ENCODE peak calls at places on chromosomes 6 and 20, in ten cellular contexts. H, F, M, R, L, U, N, T, Z and D are unnamed samples.

GRCh38 chr6:85966859-85967258 is 324.2 kb upstream of the SYNCRIP start:
- ATAC-seq in H (no peak), F (peak), M (no peak), R (no peak), L (no peak), U (no peak), N (no peak), T (no peak), Z (no peak), D (no peak)

GRCh38 chr20:58228484-58229197 is at the start of gene ANKRD60:
- ATAC-seq in H (peak), F (peak), M (peak), R (peak), L (peak), U (peak), N (peak), T (peak), Z (peak), D (peak)

GRCh38 chr6:132063738-132064137 is 112.6 kb upstream of the CCN2 start:
- ATAC-seq in H (no peak), F (no peak), M (no peak), R (no peak), L (no peak), U (no peak), N (peak), T (no peak), Z (no peak), D (peak)

GRCh38 chr6:52317841-52318581 is 33.5 kb upstream of the MCM3 start:
- ATAC-seq in H (peak), F (peak), M (no peak), R (no peak), L (no peak), U (no peak), N (peak), T (peak), Z (no peak), D (no peak)

GRCh38 chr6:47276377-47276776 is 33.3 kb downstream of the TNFRSF21 start:
- ATAC-seq in H (no peak), F (no peak), M (no peak), R (no peak), L (no peak), U (no peak), N (no peak), T (no peak), Z (no peak), D (no peak)

GRCh38 chr20:57657537-57658446 is 37.6 kb upstream of the ZBP1 start:
- ATAC-seq in H (peak), F (peak), M (peak), R (peak), L (peak), U (peak), N (no peak), T (peak), Z (no peak), D (peak)

GRCh38 chr6:154754152-154754551 is 20.9 kb downstream of the SCAF8 start:
- ATAC-seq in H (no peak), F (no peak), M (peak), R (peak), L (peak), U (peak), N (peak), T (no peak), Z (no peak), D (peak)

GRCh38 chr6:43744931-43745727 is 24.9 kb upstream of the VEGFA start:
- ATAC-seq in H (no peak), F (no peak), M (no peak), R (no peak), L (no peak), U (no peak), N (no peak), T (no peak), Z (no peak), D (no peak)

GRCh38 chr6:169669889-169670288 is 31.9 kb downstream of the WDR27 start:
- ATAC-seq in H (no peak), F (no peak), M (no peak), R (no peak), L (peak), U (no peak), N (no peak), T (no peak), Z (no peak), D (peak)

GRCh38 chr6:136470044-136470443 is 80.2 kb downstream of the MAP7 start:
- ATAC-seq in H (no peak), F (no peak), M (no peak), R (no peak), L (no peak), U (no peak), N (no peak), T (no peak), Z (no peak), D (no peak)

GRCh38 chr6:111631018-111631417 is 25.3 kb upstream of the TRAF3IP2 start:
- ATAC-seq in H (no peak), F (no peak), M (no peak), R (no peak), L (no peak), U (no peak), N (no peak), T (no peak), Z (peak), D (no peak)

GRCh38 chr6:118476554-118476953 is 71.5 kb upstream of the PLN start:
- ATAC-seq in H (no peak), F (no peak), M (no peak), R (no peak), L (no peak), U (no peak), N (no peak), T (no peak), Z (no peak), D (no peak)

GRCh38 chr6:11275598-11275997 is 43.1 kb upstream of the NEDD9 start:
- ATAC-seq in H (peak), F (peak), M (no peak), R (peak), L (peak), U (peak), N (no peak), T (peak), Z (no peak), D (no peak)

GRCh38 chr6:128663238-128663637 is 142.8 kb upstream of the PTPRK start:
- ATAC-seq in H (no peak), F (no peak), M (no peak), R (no peak), L (no peak), U (no peak), N (no peak), T (no peak), Z (no peak), D (no peak)

GRCh38 chr20:45971425-45971674 is 653 bp downstream of the ZNF335 start:
- ATAC-seq in H (no peak), F (peak), M (no peak), R (peak), L (peak), U (peak), N (no peak), T (peak), Z (no peak), D (no peak)

GRCh38 chr6:5498579-5498899 is 237.2 kb downstream of the FARS2 start:
- ATAC-seq in H (no peak), F (no peak), M (no peak), R (no peak), L (no peak), U (no peak), N (peak), T (peak), Z (no peak), D (no peak)

GRCh38 chr6:38178584-38178886 is 359.0 kb downstream of the ZFAND3 start:
- ATAC-seq in H (no peak), F (no peak), M (no peak), R (no peak), L (no peak), U (no peak), N (no peak), T (no peak), Z (no peak), D (no peak)

GRCh38 chr20:53847118-53847842 is 223.1 kb downstream of the BCAS1 start:
- ATAC-seq in H (no peak), F (no peak), M (peak), R (no peak), L (peak), U (peak), N (no peak), T (no peak), Z (no peak), D (no peak)

GRCh38 chr20:37670426-37670825 is 23.4 kb upstream of the CTNNBL1 start:
- ATAC-seq in H (no peak), F (no peak), M (no peak), R (no peak), L (no peak), U (no peak), N (peak), T (no peak), Z (no peak), D (peak)

GRCh38 chr6:136249336-136249735 is 775 bp downstream of the MTFR2 start:
- ATAC-seq in H (no peak), F (peak), M (no peak), R (no peak), L (no peak), U (no peak), N (peak), T (peak), Z (no peak), D (no peak)

GRCh38 chr6:63456734-63457133 is 115.5 kb upstream of the LOC128125822 start:
- ATAC-seq in H (no peak), F (no peak), M (no peak), R (no peak), L (no peak), U (no peak), N (no peak), T (no peak), Z (no peak), D (no peak)

GRCh38 chr6:12058164-12058926 is 46.2 kb downstream of the HIVEP1 start:
- ATAC-seq in H (no peak), F (no peak), M (no peak), R (no peak), L (no peak), U (no peak), N (no peak), T (no peak), Z (no peak), D (no peak)

GRCh38 chr6:18141805-18142590 is 12.9 kb downstream of the TPMT start:
- ATAC-seq in H (no peak), F (no peak), M (no peak), R (no peak), L (no peak), U (no peak), N (no peak), T (no peak), Z (peak), D (no peak)

GRCh38 chr20:44398303-44398702 is 42.8 kb downstream of the HNF4A start:
- ATAC-seq in H (no peak), F (no peak), M (no peak), R (no peak), L (no peak), U (no peak), N (no peak), T (no peak), Z (no peak), D (no peak)

GRCh38 chr20:20167704-20168103 is 115.4 kb downstream of the CFAP61 start:
- ATAC-seq in H (no peak), F (no peak), M (no peak), R (no peak), L (no peak), U (no peak), N (no peak), T (no peak), Z (no peak), D (no peak)

GRCh38 chr20:32582659-32583580 is 2.2 kb downstream of the NOL4L start:
- ATAC-seq in H (no peak), F (no peak), M (peak), R (no peak), L (no peak), U (peak), N (peak), T (no peak), Z (peak), D (peak)

GRCh38 chr6:118506071-118506638 is 41.9 kb upstream of the PLN start:
- ATAC-seq in H (no peak), F (no peak), M (no peak), R (no peak), L (no peak), U (no peak), N (no peak), T (no peak), Z (no peak), D (no peak)

GRCh38 chr6:106728296-106728870 is 99.0 kb downstream of the QRSL1 start:
- ATAC-seq in H (no peak), F (no peak), M (no peak), R (no peak), L (no peak), U (no peak), N (no peak), T (no peak), Z (no peak), D (no peak)

GRCh38 chr6:166194885-166195860 is 27.5 kb upstream of the TBXT start:
- ATAC-seq in H (no peak), F (no peak), M (no peak), R (no peak), L (no peak), U (no peak), N (no peak), T (no peak), Z (no peak), D (no peak)

GRCh38 chr6:90284236-90284744 is 12.4 kb downstream of the BACH2 start:
- ATAC-seq in H (peak), F (peak), M (peak), R (peak), L (peak), U (no peak), N (peak), T (peak), Z (peak), D (peak)

GRCh38 chr6:165875946-165876345 is 212.9 kb upstream of the PDE10A start:
- ATAC-seq in H (no peak), F (no peak), M (no peak), R (no peak), L (no peak), U (no peak), N (no peak), T (no peak), Z (no peak), D (no peak)

GRCh38 chr20:23397961-23398360 is 23.3 kb downstream of the NAPB start:
- ATAC-seq in H (no peak), F (no peak), M (no peak), R (no peak), L (no peak), U (no peak), N (peak), T (peak), Z (no peak), D (no peak)

GRCh38 chr6:128929869-128930268 is 46.9 kb downstream of the LAMA2 start:
- ATAC-seq in H (no peak), F (peak), M (no peak), R (no peak), L (no peak), U (no peak), N (no peak), T (no peak), Z (peak), D (no peak)

GRCh38 chr20:62313021-62313420 is 10.2 kb downstream of the ADRM1 start:
- ATAC-seq in H (no peak), F (no peak), M (no peak), R (no peak), L (no peak), U (no peak), N (no peak), T (no peak), Z (no peak), D (no peak)

GRCh38 chr6:132065556-132065955 is 114.4 kb upstream of the CCN2 start:
- ATAC-seq in H (no peak), F (no peak), M (no peak), R (no peak), L (no peak), U (no peak), N (no peak), T (no peak), Z (no peak), D (no peak)

GRCh38 chr6:137497722-137498463 is 3.7 kb upstream of the OLIG3 start:
- ATAC-seq in H (peak), F (peak), M (peak), R (peak), L (peak), U (peak), N (no peak), T (peak), Z (peak), D (peak)

GRCh38 chr20:54044156-54044555 is 26.2 kb downstream of the BCAS1 start:
- ATAC-seq in H (peak), F (peak), M (no peak), R (no peak), L (no peak), U (no peak), N (no peak), T (peak), Z (no peak), D (peak)

GRCh38 chr20:38260378-38261053 is at the start of gene KIAA1755:
- ATAC-seq in H (no peak), F (peak), M (no peak), R (no peak), L (no peak), U (no peak), N (peak), T (no peak), Z (peak), D (peak)

GRCh38 chr6:15943423-15943822 is 185.5 kb upstream of the MYLIP start:
- ATAC-seq in H (no peak), F (no peak), M (no peak), R (no peak), L (no peak), U (no peak), N (no peak), T (no peak), Z (no peak), D (no peak)